ENCODE peak calls at places on chromosomes 11 and 22, in five cellular contexts. One of them, this sample, is unnamed.

GRCh38 chr22:31130873-31131272 is 8.1 kb downstream of the INPP5J start:
- DNase-seq in GM13976: no peak
- DNase-seq in HFFc6: no peak
- DNase-seq in fibroblast of pulmonary artery: no peak
- DNase-seq in GM10248: no peak
- DNase-seq in this sample: no peak

GRCh38 chr22:37502342-37503182 is 16.4 kb upstream of the MFNG start:
- DNase-seq in GM13976: no peak
- DNase-seq in HFFc6: no peak
- DNase-seq in fibroblast of pulmonary artery: no peak
- DNase-seq in GM10248: no peak
- DNase-seq in this sample: no peak

GRCh38 chr11:88179141-88179540 is 3.9 kb upstream of the RAB38 start:
- DNase-seq in GM13976: peak
- DNase-seq in HFFc6: no peak
- DNase-seq in fibroblast of pulmonary artery: no peak
- DNase-seq in GM10248: no peak
- DNase-seq in this sample: peak

GRCh38 chr11:119318240-119319135 is 1.6 kb upstream of the MCAM start:
- DNase-seq in GM13976: peak
- DNase-seq in HFFc6: no peak
- DNase-seq in fibroblast of pulmonary artery: peak
- DNase-seq in GM10248: peak
- DNase-seq in this sample: peak

GRCh38 chr11:80515097-80515496 is 1074.3 kb upstream of the TENM4 start:
- DNase-seq in GM13976: no peak
- DNase-seq in HFFc6: no peak
- DNase-seq in fibroblast of pulmonary artery: no peak
- DNase-seq in GM10248: no peak
- DNase-seq in this sample: no peak

GRCh38 chr11:116353517-116353916 is 419.3 kb downstream of the BUD13 start:
- DNase-seq in GM13976: no peak
- DNase-seq in HFFc6: no peak
- DNase-seq in fibroblast of pulmonary artery: no peak
- DNase-seq in GM10248: no peak
- DNase-seq in this sample: no peak

GRCh38 chr11:95556342-95557151 is 233.0 kb downstream of the FAM76B start:
- DNase-seq in GM13976: peak
- DNase-seq in HFFc6: no peak
- DNase-seq in fibroblast of pulmonary artery: peak
- DNase-seq in GM10248: peak
- DNase-seq in this sample: peak

GRCh38 chr11:121194731-121195596 is 93.9 kb downstream of the TECTA start:
- DNase-seq in GM13976: peak
- DNase-seq in HFFc6: peak
- DNase-seq in fibroblast of pulmonary artery: peak
- DNase-seq in GM10248: peak
- DNase-seq in this sample: peak

GRCh38 chr11:130441726-130442125 is 6.7 kb upstream of the ADAMTS15 start:
- DNase-seq in GM13976: no peak
- DNase-seq in HFFc6: no peak
- DNase-seq in fibroblast of pulmonary artery: no peak
- DNase-seq in GM10248: no peak
- DNase-seq in this sample: no peak

GRCh38 chr11:104668797-104669463 is 229.3 kb downstream of the CASP12 start:
- DNase-seq in GM13976: no peak
- DNase-seq in HFFc6: peak
- DNase-seq in fibroblast of pulmonary artery: peak
- DNase-seq in GM10248: no peak
- DNase-seq in this sample: no peak

GRCh38 chr22:21868651-21869050 is 1.2 kb upstream of the MAPK1 start:
- DNase-seq in GM13976: no peak
- DNase-seq in HFFc6: no peak
- DNase-seq in fibroblast of pulmonary artery: no peak
- DNase-seq in GM10248: no peak
- DNase-seq in this sample: no peak

GRCh38 chr11:87445002-87445401 is 407.3 kb downstream of the TMEM135 start:
- DNase-seq in GM13976: no peak
- DNase-seq in HFFc6: peak
- DNase-seq in fibroblast of pulmonary artery: peak
- DNase-seq in GM10248: no peak
- DNase-seq in this sample: no peak

GRCh38 chr11:70397336-70397982 is 870 bp upstream of the CTTN start:
- DNase-seq in GM13976: no peak
- DNase-seq in HFFc6: no peak
- DNase-seq in fibroblast of pulmonary artery: peak
- DNase-seq in GM10248: no peak
- DNase-seq in this sample: peak

GRCh38 chr11:78426845-78427244 is 9.2 kb upstream of the GAB2 start:
- DNase-seq in GM13976: no peak
- DNase-seq in HFFc6: no peak
- DNase-seq in fibroblast of pulmonary artery: no peak
- DNase-seq in GM10248: no peak
- DNase-seq in this sample: no peak

GRCh38 chr11:95659088-95659487 is 130.5 kb downstream of the FAM76B start:
- DNase-seq in GM13976: no peak
- DNase-seq in HFFc6: no peak
- DNase-seq in fibroblast of pulmonary artery: no peak
- DNase-seq in GM10248: no peak
- DNase-seq in this sample: no peak

GRCh38 chr11:64916848-64917662 is at the start of gene ATG2A:
- DNase-seq in GM13976: peak
- DNase-seq in HFFc6: peak
- DNase-seq in fibroblast of pulmonary artery: peak
- DNase-seq in GM10248: peak
- DNase-seq in this sample: peak

GRCh38 chr22:37199839-37200161 is 11.8 kb upstream of the C1QTNF6 start:
- DNase-seq in GM13976: no peak
- DNase-seq in HFFc6: no peak
- DNase-seq in fibroblast of pulmonary artery: no peak
- DNase-seq in GM10248: no peak
- DNase-seq in this sample: peak

GRCh38 chr11:27427183-27427980 is 45.2 kb downstream of the LGR4 start:
- DNase-seq in GM13976: no peak
- DNase-seq in HFFc6: peak
- DNase-seq in fibroblast of pulmonary artery: peak
- DNase-seq in GM10248: no peak
- DNase-seq in this sample: no peak

GRCh38 chr11:121240650-121241299 is 51.8 kb upstream of the SC5D start:
- DNase-seq in GM13976: no peak
- DNase-seq in HFFc6: peak
- DNase-seq in fibroblast of pulmonary artery: no peak
- DNase-seq in GM10248: no peak
- DNase-seq in this sample: no peak

GRCh38 chr11:86815726-86816125 is 15.4 kb downstream of the PRSS23 start:
- DNase-seq in GM13976: no peak
- DNase-seq in HFFc6: no peak
- DNase-seq in fibroblast of pulmonary artery: no peak
- DNase-seq in GM10248: no peak
- DNase-seq in this sample: no peak

GRCh38 chr11:128236506-128237498 is 350.6 kb downstream of the ETS1 start:
- DNase-seq in GM13976: no peak
- DNase-seq in HFFc6: no peak
- DNase-seq in fibroblast of pulmonary artery: no peak
- DNase-seq in GM10248: no peak
- DNase-seq in this sample: no peak

GRCh38 chr11:111566324-111566723 is 25.8 kb downstream of the LAYN start:
- DNase-seq in GM13976: no peak
- DNase-seq in HFFc6: no peak
- DNase-seq in fibroblast of pulmonary artery: no peak
- DNase-seq in GM10248: no peak
- DNase-seq in this sample: no peak

DNA sequence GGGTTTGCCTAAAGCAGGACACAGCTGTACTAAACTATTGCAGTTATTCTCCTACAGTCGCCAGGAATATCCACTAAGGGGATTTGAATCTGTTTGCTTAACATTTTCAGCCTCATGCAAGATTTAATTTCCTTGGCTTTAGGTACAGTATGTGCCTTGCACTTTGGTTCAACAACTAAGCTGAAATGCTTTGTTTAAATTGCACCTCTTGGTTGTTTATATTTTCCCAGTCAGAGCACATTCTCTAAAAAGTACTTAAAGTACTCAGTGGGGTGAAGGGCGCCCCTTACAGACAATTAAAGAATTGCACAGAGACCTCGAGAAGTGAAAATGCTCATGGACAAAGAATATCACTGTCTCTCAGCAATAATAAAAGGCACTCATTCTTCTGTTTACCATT is 107.8 kb upstream of the MTNR1B start:
- DNase-seq in GM13976: no peak
- DNase-seq in HFFc6: no peak
- DNase-seq in fibroblast of pulmonary artery: no peak
- DNase-seq in GM10248: no peak
- DNase-seq in this sample: no peak
- TF ChIP-seq CTCF in GM13976: no peak
- TF ChIP-seq CTCF in HFFc6: no peak
- TF ChIP-seq CTCF in fibroblast of pulmonary artery: no peak
- TF ChIP-seq CTCF in GM10248: no peak
- TF ChIP-seq CTCF in this sample: no peak

GRCh38 chr11:106714179-106714578 is 304.1 kb downstream of the GUCY1A2 start:
- DNase-seq in GM13976: no peak
- DNase-seq in HFFc6: no peak
- DNase-seq in fibroblast of pulmonary artery: peak
- DNase-seq in GM10248: no peak
- DNase-seq in this sample: no peak

GRCh38 chr11:106723071-106723470 is 295.2 kb downstream of the GUCY1A2 start:
- DNase-seq in GM13976: no peak
- DNase-seq in HFFc6: no peak
- DNase-seq in fibroblast of pulmonary artery: no peak
- DNase-seq in GM10248: no peak
- DNase-seq in this sample: no peak

GRCh38 chr11:106717222-106717621 is 301.1 kb downstream of the GUCY1A2 start:
- DNase-seq in GM13976: no peak
- DNase-seq in HFFc6: no peak
- DNase-seq in fibroblast of pulmonary artery: no peak
- DNase-seq in GM10248: no peak
- DNase-seq in this sample: no peak
- TF ChIP-seq CTCF in GM13976: no peak
- TF ChIP-seq CTCF in HFFc6: no peak
- TF ChIP-seq CTCF in fibroblast of pulmonary artery: no peak
- TF ChIP-seq CTCF in GM10248: no peak
- TF ChIP-seq CTCF in this sample: no peak

GRCh38 chr22:48943567-48944432 is 883.9 kb downstream of the BRD1 start:
- DNase-seq in GM13976: no peak
- DNase-seq in HFFc6: no peak
- DNase-seq in fibroblast of pulmonary artery: no peak
- DNase-seq in GM10248: peak
- DNase-seq in this sample: no peak
- TF ChIP-seq CTCF in GM13976: no peak
- TF ChIP-seq CTCF in HFFc6: peak
- TF ChIP-seq CTCF in fibroblast of pulmonary artery: no peak
- TF ChIP-seq CTCF in GM10248: peak
- TF ChIP-seq CTCF in this sample: peak

DNA sequence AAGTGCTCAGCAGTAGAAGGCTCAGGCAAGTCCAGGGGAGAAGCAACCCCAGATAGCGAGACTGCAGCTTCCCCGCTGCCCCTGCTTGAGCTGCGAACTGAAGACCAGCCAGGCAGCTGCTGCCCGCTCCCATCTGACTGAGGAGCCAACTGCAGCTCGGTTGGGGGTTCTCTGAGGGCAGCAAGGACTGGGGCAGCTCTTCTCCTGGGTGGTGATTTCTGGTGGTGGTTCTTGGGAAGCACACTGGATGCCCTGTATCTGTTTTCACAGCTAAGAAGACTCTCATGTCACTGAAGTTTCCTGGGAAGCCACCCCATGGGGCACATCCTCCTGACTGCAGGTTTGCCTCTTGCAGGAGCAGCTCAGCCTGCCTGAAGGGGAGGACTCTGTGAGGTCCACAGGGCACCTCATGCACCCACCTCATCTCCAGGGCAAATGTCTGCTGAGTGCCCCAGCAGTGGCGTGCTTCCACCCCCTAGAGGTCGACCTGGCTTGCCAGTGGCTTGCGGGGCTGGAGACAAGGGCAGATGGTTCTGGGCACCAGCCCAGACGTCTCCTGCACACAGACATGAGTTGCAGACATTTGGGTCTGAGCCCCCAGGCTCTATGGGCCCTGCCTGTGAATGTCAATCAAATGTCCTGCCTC is 801.1 kb downstream of the BRD1 start:
- DNase-seq in GM13976: no peak
- DNase-seq in HFFc6: no peak
- DNase-seq in fibroblast of pulmonary artery: no peak
- DNase-seq in GM10248: no peak
- DNase-seq in this sample: no peak
- TF ChIP-seq CTCF in GM13976: no peak
- TF ChIP-seq CTCF in HFFc6: no peak
- TF ChIP-seq CTCF in fibroblast of pulmonary artery: no peak
- TF ChIP-seq CTCF in GM10248: peak
- TF ChIP-seq CTCF in this sample: no peak

GRCh38 chr11:61392991-61393595 is 706 bp downstream of the TMEM216 start:
- DNase-seq in GM13976: peak
- DNase-seq in HFFc6: no peak
- DNase-seq in fibroblast of pulmonary artery: peak
- DNase-seq in GM10248: peak
- DNase-seq in this sample: peak
- TF ChIP-seq CTCF in GM13976: peak
- TF ChIP-seq CTCF in HFFc6: peak
- TF ChIP-seq CTCF in fibroblast of pulmonary artery: peak
- TF ChIP-seq CTCF in GM10248: peak
- TF ChIP-seq CTCF in this sample: peak

DNA sequence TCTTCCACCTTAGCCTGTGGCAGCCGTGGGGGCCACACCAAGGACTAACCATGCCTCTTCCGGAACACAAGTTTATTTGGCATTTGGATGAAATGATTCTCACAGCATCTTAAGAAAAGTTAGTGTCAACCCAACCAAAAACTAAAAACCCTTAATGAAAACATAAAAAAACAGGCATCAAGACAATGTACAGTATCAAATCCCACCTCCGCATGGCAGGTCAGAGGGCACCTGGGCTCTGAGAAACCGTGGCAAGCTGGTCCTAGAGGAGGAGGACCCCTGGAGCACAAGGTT is 86.0 kb downstream of the DGCR2 start:
- DNase-seq in GM13976: no peak
- DNase-seq in HFFc6: no peak
- DNase-seq in fibroblast of pulmonary artery: no peak
- DNase-seq in GM10248: no peak
- DNase-seq in this sample: no peak
- TF ChIP-seq CTCF in GM13976: no peak
- TF ChIP-seq CTCF in HFFc6: no peak
- TF ChIP-seq CTCF in fibroblast of pulmonary artery: no peak
- TF ChIP-seq CTCF in GM10248: no peak
- TF ChIP-seq CTCF in this sample: no peak

GRCh38 chr11:59200421-59200746 is 12.3 kb downstream of the MPEG1 start:
- DNase-seq in GM13976: no peak
- DNase-seq in HFFc6: no peak
- DNase-seq in fibroblast of pulmonary artery: no peak
- DNase-seq in GM10248: no peak
- DNase-seq in this sample: no peak

GRCh38 chr11:59204736-59205135 is 8.0 kb downstream of the MPEG1 start:
- DNase-seq in GM13976: no peak
- DNase-seq in HFFc6: peak
- DNase-seq in fibroblast of pulmonary artery: no peak
- DNase-seq in GM10248: no peak
- DNase-seq in this sample: no peak

GRCh38 chr11:59199546-59200420 is 12.9 kb downstream of the MPEG1 start:
- DNase-seq in GM13976: peak
- DNase-seq in HFFc6: no peak
- DNase-seq in fibroblast of pulmonary artery: no peak
- DNase-seq in GM10248: peak
- DNase-seq in this sample: no peak

GRCh38 chr11:59197990-59198389 is 14.7 kb downstream of the MPEG1 start:
- DNase-seq in GM13976: no peak
- DNase-seq in HFFc6: peak
- DNase-seq in fibroblast of pulmonary artery: peak
- DNase-seq in GM10248: no peak
- DNase-seq in this sample: no peak

GRCh38 chr11:59201376-59201775 is 11.4 kb downstream of the MPEG1 start:
- DNase-seq in GM13976: no peak
- DNase-seq in HFFc6: no peak
- DNase-seq in fibroblast of pulmonary artery: no peak
- DNase-seq in GM10248: no peak
- DNase-seq in this sample: no peak
- TF ChIP-seq CTCF in GM13976: no peak
- TF ChIP-seq CTCF in HFFc6: peak
- TF ChIP-seq CTCF in fibroblast of pulmonary artery: peak
- TF ChIP-seq CTCF in GM10248: peak
- TF ChIP-seq CTCF in this sample: no peak

This sample was measured in GM20000.